ENCODE peak calls at places on chromosomes 12 and 14, in six cellular contexts. M is GM23338, B is suprapubic skin, X is spleen, N is breast epithelium, K is GM12892. Z is an unnamed sample.

GRCh38 chr12:105977256-105978051 is 161.3 kb downstream of the NUAK1 start:
- DNase-seq in X (no peak), K (no peak), N (no peak), M (no peak), B (no peak), Z (no peak)

GRCh38 chr14:22723814-22724213 is 42.7 kb upstream of the OXA1L start:
- DNase-seq in K (no peak), M (no peak), N (no peak), B (no peak), X (no peak), Z (no peak)

GRCh38 chr14:61752626-61753025 is 9.6 kb upstream of the SNAPC1 start:
- DNase-seq in B (no peak), K (peak; percentile 19), M (no peak), X (no peak), N (no peak), Z (no peak)

GRCh38 chr12:76460807-76461206 is 98.8 kb downstream of the OSBPL8 start:
- DNase-seq in M (no peak), N (no peak), K (no peak), B (no peak), X (no peak), Z (no peak)

GRCh38 chr12:79932393-79932792 is 2.5 kb downstream of the PPP1R12A start:
- DNase-seq in X (no peak), N (no peak), M (no peak), K (no peak), B (no peak), Z (no peak)

GRCh38 chr12:6975297-6976032 is 4.8 kb downstream of the EMG1 start:
- DNase-seq in M (no peak), K (no peak), X (no peak), B (no peak), N (no peak), Z (no peak)

GRCh38 chr14:64736271-64737131 is 32.3 kb downstream of the PLEKHG3 start:
- DNase-seq in N (no peak), B (no peak), K (no peak), M (peak; percentile 48), X (peak; percentile 64), Z (peak; percentile 76)

GRCh38 chr12:32586390-32586789 is 92.7 kb upstream of the DNM1L start:
- DNase-seq in N (no peak), X (no peak), M (no peak), B (no peak), K (no peak), Z (no peak)

GRCh38 chr14:77290705-77291104 is 19.7 kb upstream of the NGB start:
- DNase-seq in X (no peak), B (no peak), N (no peak), M (peak; percentile 53), K (no peak), Z (no peak)

GRCh38 chr12:83710851-83711250 is 1024.1 kb downstream of the TMTC2 start:
- DNase-seq in K (no peak), X (no peak), M (no peak), B (no peak), N (no peak), Z (no peak)

GRCh38 chr12:86675197-86675596 is 419.0 kb upstream of the MGAT4C start:
- DNase-seq in N (no peak), X (no peak), M (no peak), K (no peak), B (no peak), Z (no peak)

GRCh38 chr14:68060198-68060597 is 240.6 kb downstream of the RAD51B start:
- DNase-seq in N (no peak), B (no peak), K (no peak), M (no peak), X (no peak), Z (no peak)

GRCh38 chr12:58959639-58960300 is 39.5 kb upstream of the LRIG3 start:
- DNase-seq in X (no peak), K (no peak), M (no peak), B (no peak), N (no peak), Z (no peak)

GRCh38 chr12:50006266-50006665 is 19.0 kb downstream of the RACGAP1 start:
- DNase-seq in N (no peak), B (no peak), K (no peak), X (no peak), M (no peak), Z (no peak)

GRCh38 chr12:121889267-121889624 is 656 bp downstream of the PSMD9 start:
- DNase-seq in K (no peak), X (no peak), N (no peak), B (no peak), M (no peak), Z (no peak)

GRCh38 chr12:61891632-61892031 is 368.6 kb upstream of the USP15 start:
- DNase-seq in K (no peak), M (no peak), B (no peak), N (no peak), X (no peak), Z (no peak)

GRCh38 chr12:102958830-102959176 is 1.3 kb downstream of the ASCL1 start:
- DNase-seq in N (no peak), X (no peak), K (no peak), B (no peak), M (no peak), Z (no peak)

GRCh38 chr12:110798461-110798860 is 48.3 kb upstream of the CCDC63 start:
- DNase-seq in B (no peak), N (no peak), M (no peak), X (no peak), K (no peak), Z (no peak)

GRCh38 chr12:75561921-75562320 is 50.5 kb upstream of the KRR1 start:
- DNase-seq in M (no peak), X (no peak), K (no peak), B (no peak), N (no peak), Z (no peak)

GRCh38 chr12:57240069-57240921 is 10.7 kb downstream of the STAC3 start:
- DNase-seq in B (no peak), K (peak; percentile 48), N (no peak), M (peak; percentile 67), X (peak; percentile 89), Z (peak; percentile 70)
- TF ChIP-seq POLR2AphosphoS5 in B (no peak), K (no peak), N (peak; percentile 15), M (peak; percentile 53), X (peak; percentile 61), Z (no peak)

DNA sequence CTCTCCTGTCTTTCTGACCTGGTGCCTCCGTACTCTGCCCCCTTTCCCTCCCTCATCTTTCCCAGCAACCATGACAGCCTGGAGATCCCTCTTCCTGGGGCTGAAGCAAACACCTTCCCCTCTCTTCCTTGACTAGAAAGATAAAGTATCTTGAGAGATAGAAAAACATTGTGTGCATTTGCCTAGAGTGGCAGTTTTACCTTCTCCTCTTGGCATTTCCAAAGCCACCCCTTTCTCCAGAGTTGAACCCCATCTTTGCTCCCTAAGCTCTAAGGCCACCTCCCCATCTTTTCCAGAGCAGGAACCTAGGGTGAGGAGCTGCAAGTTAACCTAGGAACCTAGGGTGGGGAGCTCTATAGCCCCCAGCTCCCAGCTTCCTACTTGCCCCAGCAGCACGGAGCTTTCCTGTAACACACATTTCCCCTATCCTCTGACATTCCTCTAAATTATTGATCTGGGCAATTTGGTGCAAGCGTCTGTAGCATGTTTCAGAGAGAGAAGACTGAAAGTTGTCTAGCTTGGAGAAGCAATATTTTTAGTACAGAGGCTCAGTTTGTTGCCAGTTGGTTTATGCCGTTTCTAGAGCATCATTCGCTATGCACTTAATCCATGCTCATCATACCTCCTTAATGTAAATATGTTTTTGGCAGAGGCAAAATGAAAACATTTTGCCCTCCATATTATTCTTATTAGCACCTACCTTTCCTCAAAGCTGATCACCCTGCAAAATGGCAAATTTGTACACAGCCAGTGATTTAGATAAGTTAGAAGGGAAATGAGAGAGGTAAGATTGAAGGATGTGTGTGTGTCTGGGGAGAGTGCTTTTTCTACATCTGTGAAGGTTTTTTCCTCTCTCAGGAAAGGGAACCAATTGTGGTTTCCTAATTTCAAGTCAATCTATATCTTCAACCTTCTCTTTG is 5.4 kb upstream of the TBX3 start:
- DNase-seq in X (no peak), M (peak; percentile 1), K (no peak), B (no peak), N (no peak), Z (no peak)
- TF ChIP-seq POLR2AphosphoS5 in X (no peak), M (no peak), K (no peak), B (no peak), N (no peak), Z (no peak)

GRCh38 chr12:46358791-46359666 is 13.5 kb downstream of the SLC38A2 start:
- DNase-seq in K (no peak), B (no peak), N (no peak), M (peak; percentile 43), X (no peak), Z (no peak)
- TF ChIP-seq POLR2AphosphoS5 in K (peak; percentile 38), B (no peak), N (no peak), M (peak; percentile 25), X (no peak), Z (no peak)

GRCh38 chr14:78611031-78611430 is 440.9 kb downstream of the NRXN3 start:
- DNase-seq in N (no peak), K (no peak), X (no peak), B (no peak), M (no peak), Z (no peak)

GRCh38 chr14:78608998-78609787 is 439.0 kb downstream of the NRXN3 start:
- DNase-seq in B (no peak), X (no peak), K (no peak), N (no peak), M (no peak), Z (no peak)

GRCh38 chr14:78611796-78612571 is 441.8 kb downstream of the NRXN3 start:
- DNase-seq in M (no peak), K (no peak), B (no peak), N (no peak), X (no peak), Z (no peak)

GRCh38 chr14:78605065-78605762 is 435.0 kb downstream of the NRXN3 start:
- DNase-seq in K (no peak), X (no peak), N (no peak), M (no peak), B (no peak), Z (no peak)

GRCh38 chr14:78606111-78606510 is 435.9 kb downstream of the NRXN3 start:
- DNase-seq in X (no peak), B (no peak), K (no peak), N (no peak), M (no peak), Z (no peak)
- TF ChIP-seq POLR2AphosphoS5 in X (no peak), B (no peak), K (no peak), N (no peak), M (no peak), Z (no peak)

GRCh38 chr14:27056586-27056985 is 458.8 kb upstream of the NOVA1 start:
- DNase-seq in K (no peak), B (no peak), M (no peak), X (no peak), N (no peak), Z (no peak)
- TF ChIP-seq POLR2AphosphoS5 in K (no peak), B (no peak), M (no peak), X (no peak), N (no peak), Z (no peak)

DNA sequence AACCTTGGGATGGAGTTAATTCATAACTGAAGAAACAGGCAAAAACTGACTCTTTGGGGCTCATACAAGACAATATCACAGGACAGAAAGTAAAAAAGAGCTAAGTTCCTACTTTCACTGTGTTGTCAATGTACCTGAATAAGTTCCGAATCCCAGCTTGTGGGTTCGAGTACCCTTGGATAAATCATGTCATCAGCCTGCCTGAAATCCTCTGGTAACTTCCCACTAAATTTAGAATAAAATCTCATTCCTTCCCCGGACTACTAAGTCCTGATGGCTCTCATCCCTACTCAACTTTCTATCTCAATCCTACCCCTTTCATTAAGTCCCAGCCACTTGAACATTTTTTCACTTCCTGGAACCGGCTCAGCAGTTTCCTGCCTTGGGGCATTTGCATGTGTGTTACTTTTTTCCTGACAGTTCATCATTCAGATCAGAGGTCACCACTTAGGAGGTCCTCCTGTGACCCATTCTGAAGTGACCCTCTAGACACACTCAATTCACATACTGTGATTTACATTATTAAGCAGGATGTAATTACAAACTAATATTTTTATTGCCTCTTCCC is 12.7 kb downstream of the ERP29 start:
- DNase-seq in X (no peak), B (no peak), K (no peak), N (no peak), M (peak; percentile 30), Z (no peak)
- TF ChIP-seq POLR2AphosphoS5 in X (no peak), B (no peak), K (no peak), N (no peak), M (no peak), Z (no peak)